ENCODE peak calls at places on chromosomes 11 and 22, in four cellular contexts. U, X, G and R are unnamed samples.

GRCh38 chr11:72833792-72834501 is 19.7 kb downstream of the ATG16L2 start:
- DNase-seq in X (no peak), G (peak; percentile 39), U (no peak), R (no peak)

GRCh38 chr22:28344893-28345292 is 334.7 kb downstream of the TTC28 start:
- DNase-seq in U (no peak), X (no peak), G (no peak), R (no peak)

GRCh38 chr11:103294516-103294915 is 185.3 kb downstream of the DYNC2H1 start:
- DNase-seq in U (no peak), G (no peak), X (no peak), R (no peak)

GRCh38 chr11:128852327-128853023 is 14.6 kb downstream of the KCNJ1 start:
- DNase-seq in G (no peak), X (no peak), U (no peak), R (no peak)

GRCh38 chr11:65419460-65419772 is 3.2 kb upstream of the NEAT1 start:
- DNase-seq in G (peak; percentile 52), X (peak; percentile 30), U (no peak), R (no peak)

GRCh38 chr22:45599836-45600577 is 71.6 kb upstream of the ATXN10 start:
- DNase-seq in G (no peak), U (no peak), X (peak; percentile 40), R (no peak)

GRCh38 chr11:10331548-10332289 is 26.8 kb downstream of the ADM start:
- DNase-seq in G (no peak), X (no peak), U (no peak), R (no peak)

GRCh38 chr11:43868852-43869567 is 11.6 kb upstream of the ALKBH3 start:
- DNase-seq in U (no peak), X (no peak), G (no peak), R (no peak)

GRCh38 chr11:11076879-11077278 is 219.0 kb upstream of the ZBED5 start:
- DNase-seq in U (no peak), G (no peak), X (no peak), R (no peak)

GRCh38 chr11:93236741-93237675 is 39.2 kb upstream of the SLC36A4 start:
- DNase-seq in G (no peak), U (peak; percentile 48), X (peak; percentile 18), R (peak; percentile 35)

GRCh38 chr22:19210188-19210587 is 31.7 kb upstream of the SLC25A1 start:
- DNase-seq in G (no peak), X (no peak), U (no peak), R (no peak)

GRCh38 chr22:27786253-27786898 is 15.2 kb downstream of the MN1 start:
- DNase-seq in G (no peak), X (no peak), U (no peak), R (no peak)

GRCh38 chr11:5364214-5364613 is 12.9 kb downstream of the OR51B6 start:
- DNase-seq in U (no peak), G (no peak), X (no peak), R (no peak)

GRCh38 chr22:21447694-21448402 is 19.3 kb upstream of the TMEM191C start:
- DNase-seq in U (peak; percentile 10), G (no peak), X (no peak), R (no peak)

GRCh38 chr11:9609841-9610240 is 36.4 kb downstream of the WEE1 start:
- DNase-seq in X (no peak), U (no peak), G (no peak), R (no peak)

GRCh38 chr11:75152090-75152489 is 1.2 kb downstream of the SLCO2B1 start:
- DNase-seq in X (no peak), U (no peak), G (no peak), R (no peak)

GRCh38 chr11:20008190-20008801 is 152.0 kb downstream of the DBX1 start:
- DNase-seq in X (no peak), G (no peak), U (no peak), R (no peak)

GRCh38 chr11:18768472-18768901 is 23.1 kb downstream of the PTPN5 start:
- DNase-seq in U (no peak), X (no peak), G (no peak), R (no peak)

GRCh38 chr11:110159491-110159890 is 66.3 kb downstream of the ZC3H12C start:
- DNase-seq in U (no peak), G (no peak), X (no peak), R (no peak)

DNA sequence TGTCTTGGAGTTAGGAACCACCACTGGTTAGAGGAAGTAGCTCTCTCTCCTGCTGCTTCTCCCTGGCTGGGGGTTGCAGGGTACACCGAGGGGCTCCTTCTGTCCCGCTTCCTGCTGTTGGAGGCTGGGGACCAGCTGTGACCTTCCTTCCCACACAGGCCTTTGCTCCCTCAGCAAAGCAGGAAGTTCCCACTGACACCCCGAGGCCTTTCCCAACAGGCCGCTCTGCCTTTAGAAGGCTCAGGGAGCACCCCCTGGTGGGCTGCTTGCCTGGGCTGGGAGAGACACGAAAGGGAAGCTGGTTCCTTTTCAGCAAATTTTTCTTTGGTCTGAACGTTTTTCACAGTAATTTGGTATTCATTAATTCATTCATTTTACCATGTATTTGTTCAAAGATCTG is 527.9 kb upstream of the B3GAT1 start:
- DNase-seq in U (peak; percentile 67), X (no peak), G (no peak), R (no peak)
- TF ChIP-seq CTCF in U (no peak), X (no peak), G (no peak), R (no peak)

GRCh38 chr11:64343740-64344133 is 3.7 kb downstream of the CCDC88B start:
- DNase-seq in U (no peak), X (peak; percentile 38), G (no peak), R (peak; percentile 54)
- TF ChIP-seq CTCF in U (no peak), X (peak; percentile 21), G (no peak), R (peak; percentile 27)

GRCh38 chr11:94997437-94997836 is 23.9 kb downstream of the KDM4D start:
- DNase-seq in G (no peak), U (no peak), X (no peak), R (no peak)
- TF ChIP-seq CTCF in G (no peak), U (peak; percentile 12), X (no peak), R (no peak)

GRCh38 chr11:27234043-27234668 is 128.9 kb downstream of the CCDC34 start:
- DNase-seq in G (no peak), U (no peak), X (peak; percentile 56), R (no peak)
- TF ChIP-seq CTCF in G (no peak), U (no peak), X (no peak), R (no peak)

GRCh38 chr11:78034623-78035022 is 11.5 kb upstream of the KCTD14 start:
- DNase-seq in X (no peak), U (no peak), G (no peak), R (no peak)
- TF ChIP-seq CTCF in X (no peak), U (no peak), G (no peak), R (no peak)

GRCh38 chr11:46889251-46889650 is 29.1 kb downstream of the LRP4 start:
- DNase-seq in G (no peak), U (no peak), X (no peak), R (no peak)

GRCh38 chr11:46892109-46892508 is 26.2 kb downstream of the LRP4 start:
- DNase-seq in U (no peak), X (no peak), G (no peak), R (no peak)

GRCh38 chr11:46890665-46891064 is 27.7 kb downstream of the LRP4 start:
- DNase-seq in G (no peak), U (no peak), X (no peak), R (no peak)

GRCh38 chr11:46888636-46889035 is 29.7 kb downstream of the LRP4 start:
- DNase-seq in G (no peak), U (no peak), X (no peak), R (no peak)

GRCh38 chr11:46889689-46890475 is 28.5 kb downstream of the LRP4 start:
- DNase-seq in G (peak; percentile 79), U (peak; percentile 79), X (peak; percentile 78), R (peak; percentile 74)
- TF ChIP-seq CTCF in G (peak; percentile 92), U (peak; percentile 88), X (peak; percentile 84), R (peak; percentile 74)

GRCh38 chr11:113274708-113275582 is 39.4 kb upstream of the TTC12 start:
- DNase-seq in G (no peak), X (no peak), U (peak; percentile 35), R (peak; percentile 11)
- TF ChIP-seq CTCF in G (no peak), X (no peak), U (peak; percentile 33), R (peak; percentile 21)

DNA sequence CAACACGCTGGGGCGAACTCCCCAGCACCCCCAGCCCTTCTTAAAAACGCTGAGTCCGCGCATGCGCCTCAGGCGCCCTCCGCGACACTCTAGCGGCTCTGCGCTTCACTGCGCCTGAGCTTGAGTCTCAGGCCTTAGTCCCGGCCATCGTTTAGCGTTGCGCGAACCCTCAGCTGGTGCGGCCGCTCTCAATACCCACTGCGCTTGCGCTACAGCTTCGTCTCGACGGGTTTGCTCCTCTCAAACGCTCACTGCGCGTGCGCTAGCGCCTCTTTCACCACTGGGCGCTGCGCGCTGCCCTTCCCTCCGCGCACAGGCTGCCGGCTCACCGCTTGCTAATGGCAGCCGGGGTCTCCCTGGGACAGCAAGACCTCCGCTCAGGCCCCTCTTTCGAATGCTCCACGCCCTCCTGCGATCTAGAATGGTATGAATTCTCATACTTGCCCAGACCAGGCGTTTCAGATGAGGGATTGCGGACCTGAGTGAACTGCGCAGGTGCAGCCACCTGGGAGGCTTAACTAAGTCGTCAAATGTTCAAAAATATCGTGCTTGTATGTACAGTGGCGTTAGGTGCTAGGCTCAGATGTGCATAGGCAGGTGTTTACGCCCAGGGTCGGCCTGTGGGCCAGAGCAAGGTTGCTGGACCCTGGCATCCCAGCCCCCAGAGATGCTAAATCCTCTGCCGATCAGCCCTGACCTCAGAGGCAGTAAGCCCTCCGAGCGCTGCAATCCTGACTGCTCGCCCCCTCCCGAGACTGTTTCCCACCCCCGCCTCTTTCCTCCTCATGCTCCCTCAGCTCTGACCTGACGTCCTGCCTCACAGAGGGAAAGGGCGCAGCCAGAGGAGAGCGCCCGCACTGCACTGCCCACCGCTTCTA is at the start of gene SLC2A11:
- DNase-seq in X (peak; percentile 97), G (peak; percentile 97), U (peak; percentile 95), R (peak; percentile 94)
- TF ChIP-seq CTCF in X (peak; percentile 17), G (peak; percentile 61), U (no peak), R (peak; percentile 10)